ENCODE peak calls at places on chromosomes 2 and 18, in seven cellular contexts. D is psoas muscle, B is PC-3, X is cardiac muscle cell, C is cardiac fibroblast, K is right lobe of liver, Y is brain microvascular endothelial cell. T is an unnamed sample.

GRCh38 chr2:174003635-174004310 is 38.6 kb upstream of the SP3 start:
- DNase-seq in D (no peak), B (no peak), X (no peak), C (no peak), K (peak), Y (no peak), T (no peak)

GRCh38 chr2:34831096-34831495 is 1232.0 kb upstream of the FAM98A start:
- DNase-seq in D (no peak), B (no peak), X (no peak), C (no peak), K (no peak), Y (no peak), T (no peak)

GRCh38 chr2:174965992-174966789 is 39.0 kb downstream of the CHN1 start:
- DNase-seq in D (no peak), B (peak), X (no peak), C (peak), K (no peak), Y (no peak), T (no peak)

GRCh38 chr2:172339431-172340010 is 87.9 kb upstream of the ITGA6 start:
- DNase-seq in D (no peak), B (no peak), X (no peak), C (no peak), K (peak), Y (no peak), T (no peak)

GRCh38 chr2:105557515-105557914 is 158.7 kb upstream of the FHL2 start:
- DNase-seq in D (peak), B (no peak), X (no peak), C (no peak), K (no peak), Y (no peak), T (no peak)

GRCh38 chr2:215664847-215665525 is 229.1 kb upstream of the FN1 start:
- DNase-seq in D (no peak), B (peak), X (no peak), C (peak), K (no peak), Y (peak), T (no peak)

GRCh38 chr18:36075862-36076587 is 8.7 kb upstream of the RPRD1A start:
- DNase-seq in D (no peak), B (peak), X (no peak), C (peak), K (no peak), Y (peak), T (no peak)

GRCh38 chr2:72155737-72156136 is 8.1 kb upstream of the CYP26B1 start:
- DNase-seq in D (no peak), B (no peak), X (no peak), C (no peak), K (no peak), Y (no peak), T (no peak)

GRCh38 chr2:84919885-84920580 is 14.6 kb downstream of the TMSB10 start:
- DNase-seq in D (peak), B (peak), X (no peak), C (peak), K (peak), Y (peak), T (no peak)

GRCh38 chr2:171004833-171005232 is 75.8 kb downstream of the GORASP2 start:
- DNase-seq in D (no peak), B (no peak), X (no peak), C (no peak), K (no peak), Y (no peak), T (no peak)

GRCh38 chr18:74290831-74291770 is 662 bp downstream of the CYB5A start:
- DNase-seq in D (no peak), B (peak), X (peak), C (no peak), K (peak), Y (no peak), T (no peak)

GRCh38 chr2:44902767-44903166 is 38.7 kb upstream of the SIX3 start:
- DNase-seq in D (no peak), B (no peak), X (no peak), C (no peak), K (no peak), Y (no peak), T (no peak)

GRCh38 chr2:21658907-21659306 is 535.1 kb downstream of the TDRD15 start:
- DNase-seq in D (no peak), B (no peak), X (no peak), C (no peak), K (no peak), Y (no peak), T (no peak)

GRCh38 chr2:43356774-43357173 is 130.4 kb upstream of the ZFP36L2 start:
- DNase-seq in D (no peak), B (no peak), X (no peak), C (peak), K (no peak), Y (no peak), T (no peak)

GRCh38 chr2:41930807-41931566 is 116.8 kb upstream of the PKDCC start:
- DNase-seq in D (peak), B (peak), X (no peak), C (no peak), K (no peak), Y (no peak), T (no peak)

GRCh38 chr18:37668971-37669747 is 103.6 kb upstream of the CELF4 start:
- DNase-seq in D (no peak), B (no peak), X (no peak), C (no peak), K (no peak), Y (no peak), T (peak)

GRCh38 chr2:112149866-112150435 is 11.8 kb downstream of the FBLN7 start:
- DNase-seq in D (no peak), B (no peak), X (no peak), C (no peak), K (no peak), Y (no peak), T (no peak)

GRCh38 chr2:6506311-6507258 is 359.1 kb downstream of the CMPK2 start:
- DNase-seq in D (no peak), B (peak), X (no peak), C (no peak), K (no peak), Y (peak), T (no peak)

GRCh38 chr2:232097758-232098157 is 136.2 kb downstream of the DIS3L2 start:
- DNase-seq in D (no peak), B (no peak), X (no peak), C (no peak), K (no peak), Y (no peak), T (no peak)

GRCh38 chr2:202933139-202933510 is 21.1 kb downstream of the CARF start:
- DNase-seq in D (no peak), B (no peak), X (no peak), C (no peak), K (no peak), Y (no peak), T (no peak)

GRCh38 chr18:7813131-7813530 is 246.0 kb downstream of the PTPRM start:
- DNase-seq in D (no peak), B (no peak), X (no peak), C (no peak), K (no peak), Y (no peak), T (no peak)

GRCh38 chr2:112493858-112494648 is 12.1 kb downstream of the TTL start:
- DNase-seq in D (no peak), B (peak), X (no peak), C (peak), K (no peak), Y (peak), T (no peak)

GRCh38 chr2:160505236-160505635 is 11.6 kb upstream of the RBMS1 start:
- DNase-seq in D (no peak), B (peak), X (no peak), C (peak), K (no peak), Y (no peak), T (no peak)

GRCh38 chr2:55059793-55060192 is 9.5 kb upstream of the RTN4 start:
- DNase-seq in D (no peak), B (no peak), X (no peak), C (no peak), K (no peak), Y (no peak), T (no peak)

GRCh38 chr2:101998556-101999121 is 6.9 kb downstream of the IL1R2 start:
- DNase-seq in D (no peak), B (no peak), X (no peak), C (no peak), K (no peak), Y (no peak), T (peak)

GRCh38 chr2:14831458-14831857 is 198.9 kb downstream of the LRATD1 start:
- DNase-seq in D (no peak), B (peak), X (no peak), C (no peak), K (no peak), Y (no peak), T (no peak)

GRCh38 chr2:221676566-221677172 is 104.6 kb upstream of the EPHA4 start:
- DNase-seq in D (no peak), B (peak), X (no peak), C (no peak), K (no peak), Y (no peak), T (no peak)

GRCh38 chr18:46293699-46294300 is 189.6 kb downstream of the HAUS1 start:
- DNase-seq in D (no peak), B (peak), X (peak), C (no peak), K (no peak), Y (no peak), T (no peak)

GRCh38 chr2:163505281-163505680 is 230.5 kb downstream of the FIGN start:
- DNase-seq in D (no peak), B (no peak), X (no peak), C (no peak), K (no peak), Y (no peak), T (no peak)

GRCh38 chr2:189783451-189783926 is 650 bp downstream of the ORMDL1 start:
- DNase-seq in D (no peak), B (peak), X (peak), C (peak), K (no peak), Y (no peak), T (peak)

GRCh38 chr2:16665746-16666452 is at the start of gene CYRIA:
- DNase-seq in D (peak), B (no peak), X (peak), C (peak), K (peak), Y (no peak), T (no peak)

GRCh38 chr2:205743137-205743536 is 60.8 kb downstream of the NRP2 start:
- DNase-seq in D (no peak), B (no peak), X (no peak), C (no peak), K (no peak), Y (no peak), T (no peak)

GRCh38 chr18:68519341-68519740 is 195.6 kb downstream of the TMX3 start:
- DNase-seq in D (no peak), B (no peak), X (no peak), C (peak), K (no peak), Y (peak), T (no peak)

GRCh38 chr2:149428783-149429182 is 98.4 kb downstream of the LYPD6 start:
- DNase-seq in D (no peak), B (no peak), X (no peak), C (no peak), K (no peak), Y (no peak), T (no peak)

GRCh38 chr2:15797231-15797945 is 143.0 kb upstream of the MYCN start:
- DNase-seq in D (no peak), B (no peak), X (no peak), C (no peak), K (no peak), Y (no peak), T (no peak)

GRCh38 chr18:58604301-58604700 is 24.6 kb downstream of the ALPK2 start:
- DNase-seq in D (no peak), B (no peak), X (no peak), C (no peak), K (no peak), Y (no peak), T (no peak)

DNA sequence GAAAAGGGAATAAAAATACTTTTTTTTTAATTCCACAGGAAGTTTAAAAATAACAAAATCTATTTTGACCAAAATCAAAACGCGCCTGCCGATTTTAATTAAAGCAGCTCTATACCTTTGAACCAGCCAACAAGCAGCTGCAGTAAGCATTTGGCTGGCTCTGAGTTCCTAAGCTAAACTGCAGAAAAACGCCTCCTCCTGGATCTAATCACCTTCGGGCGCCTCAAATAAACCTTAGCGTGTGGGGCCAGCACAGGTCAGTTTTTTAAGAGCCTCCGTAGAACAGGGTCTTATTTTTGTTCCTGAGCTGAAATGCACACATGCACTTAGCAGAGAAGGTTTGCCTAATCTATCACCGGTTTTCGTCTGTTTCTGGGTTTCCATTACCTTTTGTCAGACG is 64.8 kb upstream of the HNRNPA3 start:
- DNase-seq in D (no peak), B (peak), X (no peak), C (no peak), K (no peak), Y (no peak), T (no peak)
- H3K4me3 ChIP-seq in D (no peak), B (peak), X (no peak), C (no peak), K (no peak), Y (no peak), T (no peak)

GRCh38 chr2:241272722-241273551 is 42.5 kb downstream of the HDLBP start:
- DNase-seq in D (peak), B (peak), X (peak), C (peak), K (peak), Y (peak), T (no peak)

GRCh38 chr2:241273552-241273988 is 41.9 kb downstream of the HDLBP start:
- DNase-seq in D (no peak), B (no peak), X (no peak), C (no peak), K (no peak), Y (no peak), T (no peak)

GRCh38 chr2:241275910-241276309 is 39.6 kb downstream of the HDLBP start:
- DNase-seq in D (no peak), B (no peak), X (no peak), C (no peak), K (no peak), Y (no peak), T (no peak)

GRCh38 chr2:241275504-241275903 is 40.0 kb downstream of the HDLBP start:
- DNase-seq in D (no peak), B (no peak), X (no peak), C (no peak), K (no peak), Y (no peak), T (no peak)

GRCh38 chr2:241274127-241274526 is 41.3 kb downstream of the HDLBP start:
- DNase-seq in D (no peak), B (no peak), X (no peak), C (no peak), K (no peak), Y (no peak), T (no peak)
- H3K4me3 ChIP-seq in D (no peak), B (no peak), X (no peak), C (no peak), K (no peak), Y (no peak), T (no peak)

DNA sequence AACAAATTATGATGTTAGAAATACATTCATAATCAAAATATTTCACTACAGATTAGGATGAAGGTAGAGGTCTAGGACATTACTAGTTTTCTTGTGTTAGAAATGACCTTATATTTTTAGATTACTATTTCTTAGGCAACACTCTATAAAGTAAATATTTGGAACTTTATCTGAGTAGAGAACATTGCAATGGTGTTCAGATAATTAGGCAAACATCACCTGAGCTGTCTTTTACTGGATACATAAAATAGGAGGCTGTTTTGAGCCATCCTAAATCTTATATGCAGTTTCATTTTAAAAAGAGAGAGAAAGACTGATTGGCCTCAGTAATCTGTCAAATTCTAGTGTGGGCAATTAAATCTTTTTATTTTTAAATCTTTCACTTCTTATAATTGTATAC is 304.6 kb downstream of the ARHGAP15 start:
- DNase-seq in D (no peak), B (no peak), X (no peak), C (no peak), K (no peak), Y (no peak), T (no peak)
- H3K4me3 ChIP-seq in D (no peak), B (no peak), X (no peak), C (no peak), K (no peak), Y (no peak), T (no peak)

GRCh38 chr18:27185025-27185763 is at the start of gene CHST9:
- DNase-seq in D (peak), B (no peak), X (peak), C (no peak), K (peak), Y (no peak), T (no peak)
- H3K4me3 ChIP-seq in D (peak), B (no peak), X (peak), C (no peak), K (peak), Y (peak), T (no peak)

GRCh38 chr18:12394428-12394827 is 13.3 kb upstream of the PRELID3A start:
- DNase-seq in D (no peak), B (no peak), X (peak), C (no peak), K (no peak), Y (no peak), T (no peak)

GRCh38 chr18:12399231-12399630 is 8.5 kb upstream of the PRELID3A start:
- DNase-seq in D (no peak), B (no peak), X (no peak), C (no peak), K (no peak), Y (no peak), T (no peak)

GRCh38 chr18:12397254-12397653 is 10.5 kb upstream of the PRELID3A start:
- DNase-seq in D (no peak), B (no peak), X (no peak), C (no peak), K (no peak), Y (no peak), T (no peak)

GRCh38 chr18:12398625-12399024 is 9.1 kb upstream of the PRELID3A start:
- DNase-seq in D (no peak), B (no peak), X (no peak), C (no peak), K (no peak), Y (no peak), T (no peak)

GRCh38 chr18:12397793-12398192 is 9.9 kb upstream of the PRELID3A start:
- DNase-seq in D (no peak), B (no peak), X (no peak), C (no peak), K (no peak), Y (no peak), T (no peak)
- H3K4me3 ChIP-seq in D (no peak), B (no peak), X (no peak), C (no peak), K (no peak), Y (no peak), T (no peak)

GRCh38 chr18:79523221-79523737 is 127.5 kb downstream of the NFATC1 start:
- DNase-seq in D (no peak), B (no peak), X (no peak), C (no peak), K (no peak), Y (no peak), T (peak)
- H3K4me3 ChIP-seq in D (no peak), B (no peak), X (no peak), C (no peak), K (no peak), Y (no peak), T (peak)

DNA sequence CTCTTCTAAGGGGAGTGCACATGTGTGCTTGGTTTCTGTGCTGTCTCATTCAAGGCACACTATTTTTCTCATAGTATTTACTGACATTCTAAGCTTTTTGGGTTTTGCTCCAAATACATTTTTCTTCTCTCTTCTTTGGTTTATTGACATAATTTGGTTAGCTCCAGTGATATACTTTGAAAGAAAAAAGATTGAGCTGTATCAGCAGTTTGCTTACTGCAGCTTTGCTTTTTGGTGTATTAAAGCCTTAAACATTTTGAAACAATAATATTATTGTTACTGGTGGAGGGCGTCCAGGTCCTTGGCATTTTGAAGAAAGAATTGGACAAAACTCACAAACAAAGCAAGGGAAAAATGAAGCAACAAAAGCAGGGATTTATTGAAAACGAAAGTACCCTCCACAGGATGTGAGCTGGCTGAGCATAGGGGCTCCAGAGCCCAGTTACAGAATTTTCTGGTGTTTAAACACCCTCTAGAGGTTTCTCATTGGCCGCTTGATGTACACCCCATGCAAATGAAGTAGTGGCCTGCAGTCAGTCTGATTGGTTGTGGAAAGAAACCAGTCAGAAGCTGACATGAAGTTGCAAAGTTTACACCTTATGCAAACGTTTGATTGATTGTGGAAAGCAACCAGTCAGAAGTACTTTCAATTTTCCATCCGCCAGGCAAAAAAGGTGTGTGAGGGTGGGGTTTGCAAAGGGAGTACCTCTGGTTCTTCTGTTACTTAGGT is 62.2 kb downstream of the VWA3B start:
- DNase-seq in D (no peak), B (peak), X (peak), C (peak), K (no peak), Y (peak), T (peak)
- H3K4me3 ChIP-seq in D (peak), B (peak), X (no peak), C (peak), K (no peak), Y (peak), T (peak)

T was measured in Jurkat, Clone E6-1.